ENCODE peak calls at places on chromosomes 3 and 15, in four cellular contexts. One of them, this sample, is unnamed.

GRCh38 chr3:195762611-195763247 is 42.0 kb downstream of the MUC20 start:
- DNase-seq in activated CD4-positive, alpha-beta T cell treated with anti-CD3 and anti-CD28 coated beads for 48 hours: no peak
- DNase-seq in HEK293T: no peak
- DNase-seq in caudate nucleus: no peak
- DNase-seq in this sample: no peak

GRCh38 chr15:74502301-74502700 is 38.7 kb upstream of the ARID3B start:
- DNase-seq in activated CD4-positive, alpha-beta T cell treated with anti-CD3 and anti-CD28 coated beads for 48 hours: no peak
- DNase-seq in caudate nucleus: no peak
- DNase-seq in HEK293T: no peak
- DNase-seq in this sample: no peak

GRCh38 chr3:11482024-11482423 is 161.7 kb downstream of the VGLL4 start:
- DNase-seq in HEK293T: no peak
- DNase-seq in activated CD4-positive, alpha-beta T cell treated with anti-CD3 and anti-CD28 coated beads for 48 hours: no peak
- DNase-seq in caudate nucleus: peak
- DNase-seq in this sample: no peak

GRCh38 chr3:27500051-27500450 is 15.9 kb upstream of the SLC4A7 start:
- DNase-seq in caudate nucleus: no peak
- DNase-seq in HEK293T: no peak
- DNase-seq in activated CD4-positive, alpha-beta T cell treated with anti-CD3 and anti-CD28 coated beads for 48 hours: no peak
- DNase-seq in this sample: no peak

GRCh38 chr15:57747206-57747605 is 40.7 kb downstream of the POLR2M start:
- DNase-seq in activated CD4-positive, alpha-beta T cell treated with anti-CD3 and anti-CD28 coated beads for 48 hours: peak
- DNase-seq in caudate nucleus: no peak
- DNase-seq in HEK293T: no peak
- DNase-seq in this sample: no peak

GRCh38 chr3:43451670-43452254 is 165.4 kb downstream of the SNRK start:
- DNase-seq in activated CD4-positive, alpha-beta T cell treated with anti-CD3 and anti-CD28 coated beads for 48 hours: no peak
- DNase-seq in HEK293T: no peak
- DNase-seq in caudate nucleus: no peak
- DNase-seq in this sample: no peak

GRCh38 chr3:65733459-65733858 is 305.3 kb downstream of the MAGI1 start:
- DNase-seq in HEK293T: no peak
- DNase-seq in activated CD4-positive, alpha-beta T cell treated with anti-CD3 and anti-CD28 coated beads for 48 hours: no peak
- DNase-seq in caudate nucleus: no peak
- DNase-seq in this sample: no peak

GRCh38 chr15:42447599-42447998 is 43.3 kb downstream of the ZNF106 start:
- DNase-seq in caudate nucleus: no peak
- DNase-seq in activated CD4-positive, alpha-beta T cell treated with anti-CD3 and anti-CD28 coated beads for 48 hours: no peak
- DNase-seq in HEK293T: no peak
- DNase-seq in this sample: no peak

GRCh38 chr3:49554639-49555265 is 475 bp downstream of the BSN start:
- DNase-seq in caudate nucleus: no peak
- DNase-seq in activated CD4-positive, alpha-beta T cell treated with anti-CD3 and anti-CD28 coated beads for 48 hours: no peak
- DNase-seq in HEK293T: no peak
- DNase-seq in this sample: peak

GRCh38 chr3:44845528-44846520 is 15.9 kb upstream of the TMEM42 start:
- DNase-seq in activated CD4-positive, alpha-beta T cell treated with anti-CD3 and anti-CD28 coated beads for 48 hours: no peak
- DNase-seq in caudate nucleus: no peak
- DNase-seq in HEK293T: no peak
- DNase-seq in this sample: no peak

GRCh38 chr15:51281368-51281967 is 56.9 kb downstream of the CYP19A1 start:
- DNase-seq in activated CD4-positive, alpha-beta T cell treated with anti-CD3 and anti-CD28 coated beads for 48 hours: peak
- DNase-seq in caudate nucleus: peak
- DNase-seq in HEK293T: peak
- DNase-seq in this sample: peak

GRCh38 chr15:31803388-31803884 is 226.9 kb upstream of the CHRNA7 start:
- DNase-seq in activated CD4-positive, alpha-beta T cell treated with anti-CD3 and anti-CD28 coated beads for 48 hours: peak
- DNase-seq in HEK293T: no peak
- DNase-seq in caudate nucleus: no peak
- DNase-seq in this sample: no peak

GRCh38 chr3:126135056-126135397 is 45.4 kb downstream of the ALDH1L1 start:
- DNase-seq in caudate nucleus: no peak
- DNase-seq in HEK293T: no peak
- DNase-seq in activated CD4-positive, alpha-beta T cell treated with anti-CD3 and anti-CD28 coated beads for 48 hours: no peak
- DNase-seq in this sample: no peak

GRCh38 chr3:99753268-99753975 is 64.2 kb upstream of the CMSS1 start:
- DNase-seq in HEK293T: peak
- DNase-seq in caudate nucleus: peak
- DNase-seq in activated CD4-positive, alpha-beta T cell treated with anti-CD3 and anti-CD28 coated beads for 48 hours: peak
- DNase-seq in this sample: peak

GRCh38 chr3:167615030-167615429 is 38.7 kb downstream of the WDR49 start:
- DNase-seq in activated CD4-positive, alpha-beta T cell treated with anti-CD3 and anti-CD28 coated beads for 48 hours: no peak
- DNase-seq in HEK293T: no peak
- DNase-seq in caudate nucleus: no peak
- DNase-seq in this sample: no peak

GRCh38 chr15:72994778-72995177 is 57.5 kb upstream of the NEO1 start:
- DNase-seq in activated CD4-positive, alpha-beta T cell treated with anti-CD3 and anti-CD28 coated beads for 48 hours: no peak
- DNase-seq in caudate nucleus: no peak
- DNase-seq in HEK293T: no peak
- DNase-seq in this sample: no peak

GRCh38 chr3:126315916-126316514 is 41.2 kb downstream of the KLF15 start:
- DNase-seq in caudate nucleus: no peak
- DNase-seq in activated CD4-positive, alpha-beta T cell treated with anti-CD3 and anti-CD28 coated beads for 48 hours: no peak
- DNase-seq in HEK293T: no peak
- DNase-seq in this sample: no peak

GRCh38 chr3:54527953-54528352 is 399.9 kb downstream of the LRTM1 start:
- DNase-seq in caudate nucleus: no peak
- DNase-seq in HEK293T: no peak
- DNase-seq in activated CD4-positive, alpha-beta T cell treated with anti-CD3 and anti-CD28 coated beads for 48 hours: no peak
- DNase-seq in this sample: no peak

GRCh38 chr3:110858549-110858948 is 213.1 kb upstream of the NECTIN3 start:
- DNase-seq in HEK293T: no peak
- DNase-seq in caudate nucleus: no peak
- DNase-seq in activated CD4-positive, alpha-beta T cell treated with anti-CD3 and anti-CD28 coated beads for 48 hours: no peak
- DNase-seq in this sample: no peak

GRCh38 chr3:13194285-13195209 is 121.3 kb upstream of the IQSEC1 start:
- DNase-seq in caudate nucleus: no peak
- DNase-seq in HEK293T: no peak
- DNase-seq in activated CD4-positive, alpha-beta T cell treated with anti-CD3 and anti-CD28 coated beads for 48 hours: no peak
- DNase-seq in this sample: no peak

GRCh38 chr3:52456169-52456799 is 880 bp downstream of the NISCH start:
- DNase-seq in caudate nucleus: peak
- DNase-seq in HEK293T: peak
- DNase-seq in activated CD4-positive, alpha-beta T cell treated with anti-CD3 and anti-CD28 coated beads for 48 hours: no peak
- DNase-seq in this sample: peak

GRCh38 chr15:87477759-87478687 is 778.5 kb downstream of the NTRK3 start:
- DNase-seq in caudate nucleus: peak
- DNase-seq in HEK293T: peak
- DNase-seq in activated CD4-positive, alpha-beta T cell treated with anti-CD3 and anti-CD28 coated beads for 48 hours: no peak
- DNase-seq in this sample: peak

This sample was measured in neural progenitor cell.